ENCODE peak calls at places on chromosomes 13 and 19, in eight cellular contexts. T is heart right ventricle, L is PC-9, V is kidney epithelial cell, U is coronary artery, E is lower leg skin, F is fibroblast of pulmonary artery, D is cardiac fibroblast. O is an unnamed sample.

GRCh38 chr19:6464070-6464873 is at the start of gene CRB3:
- DNase-seq in D (no peak), L (peak), V (no peak), T (no peak), E (peak), F (no peak), U (no peak), O (no peak)

GRCh38 chr13:27036236-27036981 is 135.2 kb downstream of the USP12 start:
- DNase-seq in T (no peak), U (no peak), F (no peak), V (no peak), E (peak), L (no peak), D (peak), O (peak)

GRCh38 chr19:13734751-13735150 is 29.6 kb upstream of the MRI1 start:
- DNase-seq in T (no peak), D (no peak), F (no peak), V (no peak), L (peak), U (no peak), E (no peak), O (no peak)

GRCh38 chr19:33052352-33052972 is 12.2 kb downstream of the RHPN2 start:
- DNase-seq in L (peak), F (peak), T (no peak), V (peak), E (no peak), U (no peak), D (peak), O (peak)

GRCh38 chr19:17680235-17680722 is 7.9 kb downstream of the UNC13A start:
- DNase-seq in L (peak), V (peak), F (peak), E (peak), D (peak), U (peak), T (peak), O (peak)

GRCh38 chr19:32324631-32325215 is 20.7 kb upstream of the ZNF507 start:
- DNase-seq in L (no peak), V (no peak), E (no peak), D (no peak), F (no peak), T (no peak), U (no peak), O (no peak)

GRCh38 chr13:89923052-89923451 is 1424.4 kb upstream of the MIR17HG start:
- DNase-seq in T (no peak), D (no peak), U (no peak), V (no peak), L (no peak), F (no peak), E (no peak), O (no peak)

GRCh38 chr19:5407356-5407755 is 47.9 kb upstream of the ZNRF4 start:
- DNase-seq in T (no peak), E (no peak), V (no peak), L (no peak), D (peak), U (no peak), F (peak), O (no peak)

GRCh38 chr19:39086401-39086800 is 2.2 kb downstream of the ACP7 start:
- DNase-seq in E (no peak), L (no peak), D (no peak), V (no peak), T (no peak), F (no peak), U (no peak), O (no peak)

GRCh38 chr13:104485571-104485970 is 1419.4 kb upstream of the SLC10A2 start:
- DNase-seq in U (no peak), V (no peak), L (no peak), T (no peak), F (peak), E (no peak), D (no peak), O (no peak)

GRCh38 chr19:42487025-42487797 is 41.1 kb downstream of the CEACAM1 start:
- DNase-seq in E (no peak), V (no peak), D (no peak), F (no peak), U (no peak), T (no peak), L (no peak), O (no peak)

GRCh38 chr13:30869491-30869890 is 36.6 kb upstream of the MEDAG start:
- DNase-seq in F (no peak), V (no peak), T (no peak), U (peak), D (peak), L (no peak), E (peak), O (no peak)

GRCh38 chr13:26983533-26984315 is 187.9 kb downstream of the USP12 start:
- DNase-seq in V (no peak), L (no peak), F (no peak), D (no peak), U (no peak), T (no peak), E (no peak), O (no peak)

GRCh38 chr13:33003458-33004019 is 12.7 kb upstream of the KL start:
- DNase-seq in E (no peak), D (no peak), V (no peak), F (no peak), T (no peak), U (no peak), L (no peak), O (no peak)

GRCh38 chr13:32969516-32969941 is 46.7 kb upstream of the KL start:
- DNase-seq in V (peak), L (no peak), T (peak), F (peak), D (peak), E (no peak), U (no peak), O (peak)

GRCh38 chr19:31144471-31144870 is 204.8 kb downstream of the TSHZ3 start:
- DNase-seq in L (no peak), T (no peak), D (no peak), V (no peak), F (no peak), U (no peak), E (no peak), O (no peak)

GRCh38 chr13:107238262-107238661 is 670.3 kb upstream of the ARGLU1 start:
- DNase-seq in U (no peak), L (no peak), F (no peak), D (no peak), T (no peak), V (no peak), E (no peak), O (no peak)

GRCh38 chr13:54133721-54134120 is 1105.1 kb downstream of the OLFM4 start:
- DNase-seq in E (no peak), V (no peak), L (no peak), U (no peak), F (no peak), D (no peak), T (no peak), O (no peak)

GRCh38 chr13:46797468-46798237 is 692 bp upstream of the ESD start:
- DNase-seq in F (no peak), V (peak), E (no peak), D (no peak), U (no peak), T (no peak), L (no peak), O (peak)

GRCh38 chr19:49408816-49409440 is 14.3 kb downstream of the PTH2 start:
- DNase-seq in D (no peak), E (no peak), U (no peak), V (peak), F (no peak), L (no peak), T (no peak), O (no peak)
- H3K4me3 ChIP-seq in D (no peak), E (no peak), U (no peak), V (no peak), F (no peak), L (no peak), T (no peak), O (no peak)

GRCh38 chr13:75478659-75479058 is 3.3 kb downstream of the TBC1D4 start:
- DNase-seq in F (no peak), T (no peak), V (no peak), U (no peak), E (no peak), D (no peak), L (no peak), O (no peak)
- H3K4me3 ChIP-seq in F (no peak), T (peak), V (no peak), U (no peak), E (no peak), D (no peak), L (no peak), O (no peak)

GRCh38 chr13:100842136-100842535 is 167.5 kb upstream of the TMTC4 start:
- DNase-seq in F (no peak), D (no peak), E (no peak), V (no peak), U (no peak), T (no peak), L (no peak), O (no peak)
- H3K4me3 ChIP-seq in F (no peak), D (no peak), E (no peak), V (no peak), U (no peak), T (no peak), L (no peak), O (no peak)

DNA sequence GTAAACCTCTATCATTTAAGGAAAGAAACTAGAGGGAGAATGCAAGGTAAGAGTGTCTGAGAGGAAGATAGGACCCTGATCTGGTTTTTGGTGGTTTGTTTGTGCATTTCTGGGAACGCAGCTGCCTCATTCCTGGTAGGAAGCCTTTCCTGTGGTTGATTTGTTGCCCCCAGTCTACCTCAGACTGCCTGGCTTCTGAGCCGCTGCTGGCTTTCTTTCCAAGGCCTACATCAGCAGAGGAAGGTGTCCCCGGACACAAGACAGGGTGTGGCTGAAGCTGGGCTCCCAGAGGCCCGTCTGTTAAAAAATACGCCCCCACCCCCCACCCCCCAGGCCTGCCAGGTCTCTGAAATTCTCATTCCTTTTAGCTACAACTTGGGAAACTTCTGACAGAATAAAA is 42.6 kb downstream of the C13orf42 start:
- DNase-seq in T (no peak), D (no peak), F (no peak), E (no peak), U (no peak), L (no peak), V (no peak), O (no peak)
- H3K4me3 ChIP-seq in T (no peak), D (no peak), F (no peak), E (no peak), U (no peak), L (no peak), V (no peak), O (no peak)

DNA sequence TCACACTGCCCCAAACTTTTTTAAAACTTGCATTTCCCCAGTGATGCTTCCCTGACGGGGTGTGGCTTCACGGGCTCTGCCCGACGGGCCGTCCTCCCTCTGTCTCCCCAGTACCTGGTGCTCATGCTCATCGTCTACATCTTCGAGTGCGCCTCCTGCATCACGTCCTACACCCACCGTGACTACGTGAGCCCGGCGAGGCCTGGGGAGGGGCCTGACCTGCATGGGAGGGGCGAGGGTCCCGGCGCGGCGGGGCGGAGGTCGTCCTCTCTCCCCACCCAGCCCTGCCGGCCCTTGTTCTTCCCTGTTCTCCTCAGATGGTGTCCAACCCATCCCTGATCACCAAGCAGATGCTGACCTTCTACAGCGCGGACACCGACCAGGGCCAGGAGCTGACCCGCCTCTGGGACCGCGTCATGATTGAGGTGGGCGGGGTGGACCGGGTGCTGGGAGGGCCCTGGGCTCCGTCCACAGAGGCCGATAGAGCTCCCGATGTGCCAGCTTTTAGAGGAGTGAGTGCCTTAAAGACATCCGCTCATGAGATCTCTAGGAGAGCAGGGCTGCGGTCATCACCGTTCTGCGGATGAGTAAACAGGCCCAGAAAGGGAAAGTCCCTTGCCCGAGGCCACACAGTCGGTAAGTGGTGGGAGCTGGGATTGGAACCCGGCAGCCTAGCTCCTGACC is 6.9 kb downstream of the UPK1A start:
- DNase-seq in V (peak), D (peak), E (no peak), F (peak), T (no peak), U (no peak), L (no peak), O (peak)
- H3K4me3 ChIP-seq in V (peak), D (peak), E (no peak), F (peak), T (peak), U (peak), L (peak), O (peak)

GRCh38 chr19:7670150-7670784 is 1.4 kb downstream of the RETN start:
- DNase-seq in L (no peak), U (no peak), T (no peak), F (no peak), D (no peak), E (no peak), V (no peak), O (peak)
- H3K4me3 ChIP-seq in L (no peak), U (no peak), T (no peak), F (no peak), D (no peak), E (no peak), V (no peak), O (no peak)

DNA sequence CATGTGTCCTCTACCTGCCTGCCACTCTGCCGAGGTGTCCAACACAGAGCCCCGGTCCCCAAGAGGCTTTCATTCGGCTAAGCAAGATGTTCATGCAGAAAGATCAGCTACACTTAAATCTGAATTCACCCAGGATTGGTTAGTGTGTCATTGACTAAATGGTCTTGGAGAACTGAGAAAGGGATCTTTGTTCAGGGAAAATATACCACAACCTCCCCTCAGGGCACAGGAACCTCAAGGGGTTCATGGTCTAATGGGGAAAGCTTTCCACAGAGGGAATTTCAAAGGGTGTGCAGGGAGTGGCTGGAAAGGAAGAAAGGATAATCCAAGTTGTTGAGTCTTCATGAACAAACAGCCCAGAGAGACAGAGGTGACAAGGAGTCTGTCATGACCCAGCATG is 14.4 kb upstream of the POP4 start:
- DNase-seq in F (no peak), U (no peak), E (no peak), T (no peak), D (no peak), L (no peak), V (no peak), O (no peak)
- H3K4me3 ChIP-seq in F (no peak), U (no peak), E (no peak), T (no peak), D (no peak), L (no peak), V (no peak), O (no peak)

DNA sequence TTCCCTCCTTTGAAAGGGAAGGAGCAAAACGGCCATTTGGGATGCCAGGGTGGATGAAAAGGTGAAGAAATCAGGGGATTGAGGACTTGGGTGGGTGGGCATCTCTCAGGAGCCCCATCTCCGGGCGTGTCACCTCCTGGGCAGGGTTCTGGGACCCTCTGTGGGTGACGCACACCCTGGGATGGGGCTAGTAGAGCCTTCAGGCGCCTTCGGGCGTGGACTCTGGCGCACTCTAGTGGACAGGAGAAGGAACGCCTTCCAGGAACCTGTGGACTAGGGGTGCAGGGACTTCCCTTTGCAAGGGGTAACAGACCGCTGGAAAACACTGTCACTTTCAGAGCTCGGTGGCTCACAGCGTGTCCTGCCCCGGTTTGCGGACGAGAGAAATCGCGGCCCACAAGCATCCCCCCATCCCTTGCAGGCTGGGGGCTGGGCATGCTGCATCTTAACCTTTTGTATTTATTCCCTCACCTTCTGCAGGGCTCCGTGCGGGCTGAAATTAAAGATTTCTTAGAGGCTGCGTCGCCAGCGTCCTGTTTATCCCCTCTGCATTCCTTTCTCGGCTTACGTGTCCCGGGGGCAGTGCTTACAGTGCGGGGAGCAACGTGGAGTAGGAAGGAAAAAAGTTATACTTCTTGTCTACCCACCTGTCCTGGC is 15.2 kb upstream of the S1PR4 start:
- DNase-seq in E (no peak), V (no peak), T (peak), L (no peak), D (peak), U (no peak), F (peak), O (no peak)
- H3K4me3 ChIP-seq in E (no peak), V (no peak), T (no peak), L (no peak), D (no peak), U (no peak), F (no peak), O (no peak)

GRCh38 chr13:75788494-75788991 is 152.4 kb downstream of the LMO7 start:
- DNase-seq in E (no peak), L (peak), U (no peak), D (peak), F (peak), V (no peak), T (peak), O (peak)

GRCh38 chr13:75787249-75787940 is 151.3 kb downstream of the LMO7 start:
- DNase-seq in V (no peak), F (peak), D (peak), U (no peak), L (no peak), E (no peak), T (no peak), O (peak)

GRCh38 chr13:75789451-75790197 is 153.5 kb downstream of the LMO7 start:
- DNase-seq in F (peak), D (no peak), T (no peak), U (no peak), E (no peak), L (no peak), V (no peak), O (no peak)

GRCh38 chr13:75792526-75793187 is 156.5 kb downstream of the LMO7 start:
- DNase-seq in D (no peak), T (no peak), V (peak), L (no peak), E (no peak), F (peak), U (no peak), O (no peak)

DNA sequence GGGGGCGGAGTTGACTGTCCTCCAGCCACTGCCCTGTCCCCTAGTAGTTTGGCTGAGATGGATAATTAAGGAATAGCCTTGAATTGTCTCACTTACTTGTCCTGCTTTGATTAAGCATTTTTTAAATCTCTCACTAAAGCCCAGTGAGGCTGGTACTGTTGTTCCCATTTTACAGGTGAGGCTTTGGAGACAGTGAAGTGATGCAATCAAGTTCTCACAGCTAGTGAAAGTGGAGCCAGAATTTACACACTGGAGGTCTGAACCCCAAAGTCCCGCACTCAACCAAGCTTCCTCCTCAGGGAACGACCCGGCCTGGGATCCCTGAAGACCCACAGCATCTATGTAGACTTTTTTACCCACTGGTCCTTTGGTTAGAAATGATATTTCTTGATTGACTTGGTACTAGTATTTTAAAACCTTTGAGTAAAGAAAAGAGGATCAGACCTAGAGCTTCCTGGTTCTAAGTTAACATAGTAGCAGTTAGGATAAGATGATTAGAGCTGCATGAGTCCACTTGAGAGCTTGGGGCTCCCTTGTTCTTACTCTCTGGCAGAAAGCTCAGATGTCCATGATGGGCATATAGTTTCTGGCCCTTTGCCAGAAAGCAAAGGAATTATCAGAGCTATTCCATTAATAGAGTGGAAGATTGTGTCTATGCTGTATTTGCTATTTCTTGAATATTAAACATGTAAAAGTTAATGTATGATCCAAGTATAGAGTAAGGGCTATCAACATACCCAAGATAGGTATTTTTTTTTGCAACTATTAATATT is 154.3 kb downstream of the LMO7 start:
- DNase-seq in D (no peak), U (no peak), E (no peak), T (no peak), V (no peak), L (no peak), F (no peak), O (no peak)
- H3K4me3 ChIP-seq in D (no peak), U (no peak), E (no peak), T (no peak), V (no peak), L (no peak), F (no peak), O (no peak)

O was measured in foreskin fibroblast.